ENCODE peak calls at places on chromosomes 3 and 15, in five cellular contexts. One of them, this sample, is unnamed.

GRCh38 chr15:27694506-27695077 is 404.5 kb downstream of the OCA2 start:
- DNase-seq in K562: no peak
- DNase-seq in HepG2: peak
- DNase-seq in IMR-90: no peak
- DNase-seq in A549: no peak
- DNase-seq in this sample: no peak

GRCh38 chr3:33750216-33750558 is 32.1 kb upstream of the CLASP2 start:
- DNase-seq in K562: no peak
- DNase-seq in HepG2: no peak
- DNase-seq in IMR-90: no peak
- DNase-seq in A549: no peak
- DNase-seq in this sample: no peak

GRCh38 chr15:91196768-91197167 is 96.7 kb downstream of the SV2B start:
- DNase-seq in K562: no peak
- DNase-seq in HepG2: no peak
- DNase-seq in IMR-90: no peak
- DNase-seq in A549: no peak
- DNase-seq in this sample: no peak

GRCh38 chr3:146035366-146035765 is 125.6 kb downstream of the PLOD2 start:
- DNase-seq in K562: no peak
- DNase-seq in HepG2: no peak
- DNase-seq in IMR-90: peak
- DNase-seq in A549: no peak
- DNase-seq in this sample: no peak

GRCh38 chr15:64048766-64049165 is 2.5 kb upstream of the DAPK2 start:
- DNase-seq in K562: no peak
- DNase-seq in HepG2: no peak
- DNase-seq in IMR-90: no peak
- DNase-seq in A549: no peak
- DNase-seq in this sample: no peak

GRCh38 chr3:83902842-83903241 is 1055.9 kb upstream of the CADM2 start:
- DNase-seq in K562: no peak
- DNase-seq in HepG2: no peak
- DNase-seq in IMR-90: no peak
- DNase-seq in A549: no peak
- DNase-seq in this sample: no peak

GRCh38 chr3:77943598-77943997 is 903.7 kb downstream of the ROBO2 start:
- DNase-seq in K562: no peak
- DNase-seq in HepG2: no peak
- DNase-seq in IMR-90: no peak
- DNase-seq in A549: no peak
- DNase-seq in this sample: no peak

GRCh38 chr15:25596644-25597562 is 158.1 kb upstream of the UBE3A start:
- DNase-seq in K562: no peak
- DNase-seq in HepG2: no peak
- DNase-seq in IMR-90: no peak
- DNase-seq in A549: no peak
- DNase-seq in this sample: no peak

GRCh38 chr3:111810909-111811308 is 48.2 kb upstream of the PHLDB2 start:
- DNase-seq in K562: no peak
- DNase-seq in HepG2: peak
- DNase-seq in IMR-90: peak
- DNase-seq in A549: no peak
- DNase-seq in this sample: no peak

GRCh38 chr15:65393091-65393490 is 15.3 kb upstream of the IGDCC3 start:
- DNase-seq in K562: peak
- DNase-seq in HepG2: no peak
- DNase-seq in IMR-90: no peak
- DNase-seq in A549: no peak
- DNase-seq in this sample: no peak
- TF ChIP-seq MAFK in K562: no peak
- TF ChIP-seq MAFK in HepG2: no peak
- TF ChIP-seq MAFK in IMR-90: no peak
- TF ChIP-seq MAFK in A549: no peak
- TF ChIP-seq MAFK in this sample: no peak

GRCh38 chr3:8497582-8497981 is 4.0 kb upstream of the LMCD1 start:
- DNase-seq in K562: no peak
- DNase-seq in HepG2: peak
- DNase-seq in IMR-90: peak
- DNase-seq in A549: no peak
- DNase-seq in this sample: no peak
- TF ChIP-seq MAFK in K562: no peak
- TF ChIP-seq MAFK in HepG2: no peak
- TF ChIP-seq MAFK in IMR-90: no peak
- TF ChIP-seq MAFK in A549: no peak
- TF ChIP-seq MAFK in this sample: no peak

GRCh38 chr3:11775493-11775892 is 71.2 kb downstream of the TAMM41 start:
- DNase-seq in K562: no peak
- DNase-seq in HepG2: no peak
- DNase-seq in IMR-90: no peak
- DNase-seq in A549: no peak
- DNase-seq in this sample: no peak
- TF ChIP-seq MAFK in K562: no peak
- TF ChIP-seq MAFK in HepG2: no peak
- TF ChIP-seq MAFK in IMR-90: no peak
- TF ChIP-seq MAFK in A549: no peak
- TF ChIP-seq MAFK in this sample: no peak

DNA sequence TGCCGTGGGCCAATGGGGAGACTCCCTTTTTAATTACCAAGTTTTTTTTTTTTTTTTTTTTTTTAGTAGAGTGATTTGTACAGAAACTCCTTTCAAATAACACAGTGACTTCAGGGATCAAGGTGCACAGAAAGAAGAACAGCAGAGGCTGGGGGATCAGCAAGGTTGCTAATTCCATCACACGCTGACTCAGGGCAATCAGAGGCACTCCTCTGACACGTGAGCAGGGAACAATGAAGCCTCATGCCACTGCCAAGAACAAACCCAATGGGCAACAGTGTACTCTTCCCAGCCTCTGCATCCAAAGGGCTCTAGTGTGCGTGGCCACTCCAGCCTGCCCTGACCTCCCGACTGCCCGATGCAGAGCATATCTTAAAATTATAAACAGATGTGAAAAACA is 186.7 kb upstream of the WNT5A start:
- DNase-seq in K562: no peak
- DNase-seq in HepG2: no peak
- DNase-seq in IMR-90: no peak
- DNase-seq in A549: no peak
- DNase-seq in this sample: no peak
- TF ChIP-seq MAFK in K562: no peak
- TF ChIP-seq MAFK in HepG2: no peak
- TF ChIP-seq MAFK in IMR-90: no peak
- TF ChIP-seq MAFK in A549: no peak
- TF ChIP-seq MAFK in this sample: peak

DNA sequence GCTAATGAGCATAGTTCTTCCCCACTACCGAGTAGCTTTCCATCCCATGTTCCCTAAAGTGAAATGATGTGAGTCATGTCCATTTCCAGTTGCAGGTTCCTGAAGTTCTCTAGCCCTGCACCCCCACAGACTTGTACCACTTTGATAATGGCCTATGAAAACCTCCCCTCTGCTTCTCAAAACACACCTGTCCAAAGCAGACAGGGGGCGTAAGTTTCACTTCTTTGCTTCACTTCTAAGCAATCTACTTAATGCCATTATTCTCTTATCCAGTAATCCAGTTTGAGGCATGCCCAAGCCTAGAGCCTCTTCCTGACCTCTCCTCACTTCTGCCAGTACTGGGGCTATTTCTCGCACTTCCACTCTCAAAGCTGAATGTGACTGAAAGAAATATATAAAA is 305.1 kb downstream of the IGSF11 start:
- DNase-seq in K562: no peak
- DNase-seq in HepG2: no peak
- DNase-seq in IMR-90: no peak
- DNase-seq in A549: no peak
- DNase-seq in this sample: no peak
- TF ChIP-seq MAFK in K562: no peak
- TF ChIP-seq MAFK in HepG2: no peak
- TF ChIP-seq MAFK in IMR-90: no peak
- TF ChIP-seq MAFK in A549: no peak
- TF ChIP-seq MAFK in this sample: no peak

GRCh38 chr15:56760186-56760585 is 26.9 kb upstream of the ZNF280D start:
- DNase-seq in K562: no peak
- DNase-seq in HepG2: no peak
- DNase-seq in IMR-90: peak
- DNase-seq in A549: no peak
- DNase-seq in this sample: no peak
- TF ChIP-seq MAFK in K562: no peak
- TF ChIP-seq MAFK in HepG2: no peak
- TF ChIP-seq MAFK in IMR-90: no peak
- TF ChIP-seq MAFK in A549: no peak
- TF ChIP-seq MAFK in this sample: no peak

GRCh38 chr15:40367038-40367672 is 9.1 kb downstream of the DISP2 start:
- DNase-seq in K562: no peak
- DNase-seq in HepG2: no peak
- DNase-seq in IMR-90: no peak
- DNase-seq in A549: no peak
- DNase-seq in this sample: no peak
- TF ChIP-seq MAFK in K562: no peak
- TF ChIP-seq MAFK in HepG2: no peak
- TF ChIP-seq MAFK in IMR-90: no peak
- TF ChIP-seq MAFK in A549: no peak
- TF ChIP-seq MAFK in this sample: no peak

GRCh38 chr15:61598655-61599054 is 369.6 kb upstream of the RORA start:
- DNase-seq in K562: no peak
- DNase-seq in HepG2: no peak
- DNase-seq in IMR-90: no peak
- DNase-seq in A549: no peak
- DNase-seq in this sample: no peak
- TF ChIP-seq MAFK in K562: no peak
- TF ChIP-seq MAFK in HepG2: no peak
- TF ChIP-seq MAFK in IMR-90: no peak
- TF ChIP-seq MAFK in A549: no peak
- TF ChIP-seq MAFK in this sample: no peak

GRCh38 chr3:132838477-132838876 is 116.3 kb upstream of the NPHP3 start:
- DNase-seq in K562: no peak
- DNase-seq in HepG2: no peak
- DNase-seq in IMR-90: no peak
- DNase-seq in A549: no peak
- DNase-seq in this sample: no peak

GRCh38 chr3:132837615-132838014 is 115.4 kb upstream of the NPHP3 start:
- DNase-seq in K562: no peak
- DNase-seq in HepG2: no peak
- DNase-seq in IMR-90: no peak
- DNase-seq in A549: no peak
- DNase-seq in this sample: no peak

GRCh38 chr3:132843851-132844565 is 121.8 kb upstream of the NPHP3 start:
- DNase-seq in K562: no peak
- DNase-seq in HepG2: no peak
- DNase-seq in IMR-90: no peak
- DNase-seq in A549: no peak
- DNase-seq in this sample: no peak

GRCh38 chr3:132840201-132840700 is 118.0 kb upstream of the NPHP3 start:
- DNase-seq in K562: no peak
- DNase-seq in HepG2: no peak
- DNase-seq in IMR-90: no peak
- DNase-seq in A549: no peak
- DNase-seq in this sample: no peak

DNA sequence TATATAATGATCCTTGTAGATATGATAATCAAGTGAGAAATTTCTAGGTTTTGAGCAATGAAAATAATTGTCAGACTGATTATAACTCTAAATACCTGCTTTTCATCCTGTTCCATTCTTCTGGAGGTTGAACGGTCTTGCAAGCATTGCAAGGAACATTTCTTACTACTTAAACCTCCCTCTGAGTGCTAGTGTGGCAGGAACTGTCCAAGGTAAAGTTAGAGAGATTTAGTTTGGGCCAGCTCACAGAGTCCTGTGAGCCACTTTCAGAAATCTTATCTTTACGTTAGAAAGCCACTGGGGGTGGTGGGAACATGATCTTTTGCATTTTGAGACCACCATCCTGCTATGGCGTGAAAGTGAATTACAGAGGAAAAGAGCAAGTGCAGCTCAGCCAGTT is 121.1 kb upstream of the NPHP3 start:
- DNase-seq in K562: no peak
- DNase-seq in HepG2: no peak
- DNase-seq in IMR-90: no peak
- DNase-seq in A549: no peak
- DNase-seq in this sample: no peak
- TF ChIP-seq MAFK in K562: no peak
- TF ChIP-seq MAFK in HepG2: no peak
- TF ChIP-seq MAFK in IMR-90: no peak
- TF ChIP-seq MAFK in A549: no peak
- TF ChIP-seq MAFK in this sample: no peak

GRCh38 chr15:43769584-43770228 is 7.1 kb downstream of the ELL3 start:
- DNase-seq in K562: peak
- DNase-seq in HepG2: peak
- DNase-seq in IMR-90: peak
- DNase-seq in A549: peak
- DNase-seq in this sample: peak
- TF ChIP-seq MAFK in K562: no peak
- TF ChIP-seq MAFK in HepG2: no peak
- TF ChIP-seq MAFK in IMR-90: no peak
- TF ChIP-seq MAFK in A549: no peak
- TF ChIP-seq MAFK in this sample: no peak

This sample was measured in H1.